ENCODE peak calls at places on chromosomes 7 and 10, in seven cellular contexts. H, N, R, G, F, A and E are unnamed samples.

GRCh38 chr7:127812540-127812939 is 160.5 kb downstream of the SND1 start:
- DNase-seq in H (no peak), A (no peak), R (no peak), N (no peak), G (peak; percentile 27), F (no peak), E (no peak)

GRCh38 chr7:38382627-38383026 is 109.2 kb upstream of the TARP start:
- DNase-seq in G (no peak), H (no peak), F (no peak), A (peak; percentile 76), N (no peak), R (no peak), E (no peak)

GRCh38 chr10:94251568-94251967 is 111.2 kb downstream of the NOC3L start:
- DNase-seq in A (no peak), G (peak; percentile 57), H (no peak), R (no peak), N (no peak), F (no peak), E (no peak)

GRCh38 chr7:1671876-1672451 is 1.9 kb downstream of the ELFN1 start:
- DNase-seq in A (no peak), H (no peak), G (no peak), F (peak; percentile 40), N (no peak), R (peak; percentile 10), E (no peak)

GRCh38 chr10:132121511-132121830 is 55.7 kb downstream of the JAKMIP3 start:
- DNase-seq in A (no peak), G (no peak), F (peak; percentile 36), N (no peak), R (no peak), H (no peak), E (no peak)

GRCh38 chr10:132783165-132783736 is 2.7 kb downstream of the NKX6-2 start:
- DNase-seq in R (no peak), G (no peak), F (no peak), H (no peak), N (no peak), A (no peak), E (no peak)

GRCh38 chr7:75732764-75733630 is 5.7 kb downstream of the HIP1 start:
- DNase-seq in H (peak; percentile 84), N (no peak), F (peak; percentile 58), R (peak; percentile 59), G (no peak), A (peak; percentile 85), E (no peak)

GRCh38 chr7:130996841-130997231 is 262.8 kb upstream of the KLF14 start:
- DNase-seq in N (no peak), R (no peak), H (peak; percentile 34), F (no peak), A (no peak), G (no peak), E (no peak)

GRCh38 chr10:91220194-91220953 is at the start of gene PCGF5:
- DNase-seq in F (peak; percentile 96), A (peak; percentile 89), R (peak; percentile 84), G (peak; percentile 94), H (peak; percentile 75), N (peak; percentile 94), E (peak; percentile 97)

DNA sequence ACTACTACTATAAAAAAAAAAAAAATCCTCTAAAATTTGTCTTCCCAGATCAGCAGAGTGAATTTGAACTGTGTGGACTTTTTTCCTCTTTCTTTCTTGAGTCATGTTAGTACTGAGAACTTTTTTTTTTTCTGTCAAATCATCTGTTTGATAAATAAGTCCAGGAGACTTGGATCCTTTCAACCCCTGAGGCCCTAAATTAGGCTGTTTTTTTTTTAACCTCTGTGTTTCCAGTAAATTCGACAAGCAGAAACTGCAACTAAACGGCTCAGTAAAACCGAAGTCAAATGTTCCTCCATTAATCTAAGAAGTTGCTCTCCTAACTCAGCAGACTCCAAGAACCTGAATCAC is 2.7 kb downstream of the MAP3K8 start:
- DNase-seq in F (no peak), R (no peak), G (no peak), A (no peak), H (no peak), N (no peak), E (no peak)
- H3K4me3 ChIP-seq in F (peak overlapping the region; percentile 93), R (peak overlapping the region; percentile 69), G (peak overlapping the region; percentile 59), A (peak overlapping the region; percentile 86), H (no peak overlapping the region), N (peak overlapping the region; percentile 91), E (peak overlapping the region; percentile 77)

DNA sequence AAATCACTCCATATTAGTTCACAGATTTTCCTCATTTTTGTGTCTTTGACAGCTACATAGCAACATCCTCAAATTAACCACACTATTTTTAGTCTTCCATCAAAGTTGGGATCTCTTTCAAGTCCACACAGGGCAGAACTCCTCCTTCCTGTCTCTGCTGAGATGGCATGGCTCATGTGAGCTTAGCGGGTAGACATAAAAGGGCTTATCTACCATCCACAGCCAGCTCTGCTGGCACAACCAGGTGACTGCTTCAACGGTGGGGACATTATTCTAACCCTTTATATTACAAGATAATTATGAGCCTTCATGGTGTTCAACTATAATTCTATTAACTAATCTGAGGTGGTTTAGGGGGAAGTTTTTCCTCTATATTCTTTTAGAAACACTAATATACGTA is 35.4 kb downstream of the ICA1 start:
- DNase-seq in R (no peak), A (no peak), F (no peak), H (no peak), N (no peak), G (no peak), E (no peak)
- TF ChIP-seq CTCF in R (no peak), A (no peak), F (no peak), H (no peak), N (no peak), G (no peak), E (no peak)

GRCh38 chr10:49647985-49648795 is 31.3 kb upstream of the C10orf53 start:
- DNase-seq in G (no peak), H (no peak), A (no peak), R (no peak), F (no peak), N (no peak), E (no peak)
- H3K4me3 ChIP-seq in G (no peak overlapping the region), H (no peak overlapping the region), A (no peak overlapping the region), R (no peak overlapping the region), F (no peak overlapping the region), N (no peak overlapping the region), E (no peak overlapping the region)

DNA sequence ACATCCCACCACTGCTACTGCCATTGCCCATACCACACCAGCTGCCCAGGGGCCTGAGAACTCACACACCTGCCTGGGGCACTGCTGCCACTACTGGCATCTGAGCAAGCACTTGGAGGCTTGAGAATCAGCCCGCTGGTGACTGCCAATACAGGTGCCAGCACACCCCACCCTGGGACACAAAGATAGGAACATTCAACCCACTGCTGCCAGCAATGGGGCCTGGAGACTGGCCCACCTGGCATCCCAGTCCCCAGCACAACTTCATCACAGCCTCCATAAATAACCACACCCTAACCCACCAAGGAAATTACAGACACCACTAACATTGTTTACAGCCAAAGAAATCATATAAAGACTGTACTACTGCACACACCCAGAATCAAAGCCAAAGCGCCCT is 115.9 kb downstream of the SLC16A9 start:
- DNase-seq in H (no peak), A (no peak), F (no peak), G (no peak), R (no peak), N (no peak), E (no peak)
- TF ChIP-seq CTCF in H (no peak), A (no peak), F (no peak), G (no peak), R (no peak), N (no peak), E (no peak)